ENCODE peak calls at places on chromosomes 4 and X, in five cellular contexts. J is foreskin fibroblast, K is Calu3, W is heart right ventricle, T is WTC11. U is an unnamed sample.

GRCh38 chr4:168784786-168785461 is 225.1 kb downstream of the CBR4 start:
- DNase-seq in J (no peak), K (peak; percentile 71), W (no peak), T (no peak), U (no peak)

GRCh38 chr4:6470502-6471302 is 1.7 kb downstream of the PPP2R2C start:
- DNase-seq in J (peak; percentile 53), K (peak; percentile 49), W (peak; percentile 68), T (peak; percentile 51), U (peak; percentile 63)

GRCh38 chrX:32126997-32127396 is 1055.2 kb upstream of the FTHL17 start:
- DNase-seq in J (no peak), K (no peak), W (no peak), T (no peak), U (no peak)

GRCh38 chrX:107226766-107227165 is 20.4 kb downstream of the DNAAF6 start:
- DNase-seq in J (no peak), K (no peak), W (no peak), T (no peak), U (no peak)

GRCh38 chrX:133892337-133892736 is 93.1 kb downstream of the GPC3 start:
- DNase-seq in J (no peak), K (peak; percentile 10), W (no peak), T (no peak), U (peak; percentile 36)

GRCh38 chrX:17878028-17878670 is 17.1 kb upstream of the RAI2 start:
- DNase-seq in J (peak; percentile 49), K (no peak), W (no peak), T (no peak), U (no peak)

GRCh38 chr4:150986085-150986484 is 29.0 kb downstream of the LRBA start:
- DNase-seq in J (no peak), K (no peak), W (no peak), T (no peak), U (no peak)

GRCh38 chr4:6751611-6752485 is 30.7 kb upstream of the KIAA0232 start:
- DNase-seq in J (no peak), K (no peak), W (no peak), T (no peak), U (no peak)

GRCh38 chr4:140277576-140277975 is 95.9 kb upstream of the SCOC start:
- DNase-seq in J (peak; percentile 67), K (no peak), W (no peak), T (no peak), U (no peak)

GRCh38 chrX:50075630-50076349 is 125.0 kb downstream of the AKAP4 start:
- DNase-seq in J (no peak), K (no peak), W (no peak), T (no peak), U (no peak)

GRCh38 chrX:108614616-108615015 is 121.7 kb downstream of the IRS4 start:
- DNase-seq in J (no peak), K (no peak), W (no peak), T (no peak), U (no peak)

GRCh38 chr4:153541426-153542096 is 75.4 kb downstream of the TMEM131L start:
- DNase-seq in J (peak; percentile 88), K (no peak), W (no peak), T (no peak), U (no peak)

GRCh38 chr4:8343967-8344331 is 74.4 kb downstream of the HTRA3 start:
- DNase-seq in J (no peak), K (no peak), W (no peak), T (no peak), U (no peak)

GRCh38 chr4:8340721-8341680 is 71.4 kb downstream of the HTRA3 start:
- DNase-seq in J (peak; percentile 36), K (no peak), W (peak; percentile 86), T (no peak), U (no peak)

GRCh38 chr4:8343051-8343966 is 73.8 kb downstream of the HTRA3 start:
- DNase-seq in J (peak; percentile 24), K (no peak), W (peak; percentile 61), T (no peak), U (no peak)

GRCh38 chr4:8341691-8342090 is 72.1 kb downstream of the HTRA3 start:
- DNase-seq in J (no peak), K (no peak), W (peak; percentile 70), T (no peak), U (no peak)

GRCh38 chr4:8342651-8343050 is 73.1 kb downstream of the HTRA3 start:
- DNase-seq in J (no peak), K (no peak), W (no peak), T (peak; percentile 73), U (no peak)
- TF ChIP-seq CTCF in J (no peak), K (no peak), W (no peak), T (no peak), U (peak; percentile 25)

GRCh38 chr4:83582289-83582756 is 46.4 kb downstream of the GPAT3 start:
- DNase-seq in J (peak; percentile 51), K (peak; percentile 23), W (peak; percentile 16), T (no peak), U (no peak)
- TF ChIP-seq CTCF in J (no peak), K (no peak), W (no peak), T (no peak), U (no peak)

GRCh38 chr4:14415146-14415545 is 587.1 kb upstream of the CPEB2 start:
- DNase-seq in J (peak; percentile 43), K (no peak), W (no peak), T (no peak), U (peak; percentile 39)
- TF ChIP-seq CTCF in J (no peak), K (no peak), W (no peak), T (no peak), U (no peak)

DNA sequence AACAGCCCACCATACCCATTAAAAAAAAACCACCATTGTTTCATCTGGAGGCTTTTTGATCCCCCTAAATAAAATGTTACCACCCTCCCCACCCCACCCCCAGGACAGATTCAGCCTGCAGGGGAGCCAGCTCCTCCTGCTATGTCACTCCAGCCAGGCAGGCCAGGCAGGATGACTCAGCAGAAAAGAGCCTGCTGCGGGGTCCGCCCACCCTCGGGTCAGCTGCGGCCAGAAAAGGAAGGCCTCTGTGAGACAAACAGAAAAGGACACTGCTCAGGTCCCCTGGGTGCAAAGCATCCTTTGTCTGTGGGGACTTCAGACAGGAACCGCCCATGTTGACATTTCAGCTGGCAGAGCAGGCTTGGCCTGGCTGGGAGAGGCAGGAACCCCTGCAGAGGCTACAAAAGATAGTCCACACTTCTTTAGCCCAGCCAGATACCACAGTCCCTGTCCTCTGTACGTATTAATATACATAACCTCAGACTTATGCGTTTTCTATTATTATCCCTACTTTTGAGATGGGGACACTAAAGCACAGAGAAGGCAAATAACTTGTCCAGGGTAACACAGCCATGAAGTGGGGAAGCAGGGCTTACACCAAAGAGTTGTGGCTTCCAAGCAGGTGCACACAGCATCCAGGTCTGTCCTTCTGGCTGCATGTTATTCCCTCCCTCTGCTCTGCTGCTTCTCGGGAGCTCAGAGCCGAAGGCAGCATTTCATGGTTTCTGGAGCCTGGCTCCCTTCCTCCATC is 147.7 kb downstream of the CPEB2 start:
- DNase-seq in J (peak; percentile 90), K (peak; percentile 50), W (peak; percentile 78), T (peak; percentile 61), U (peak; percentile 60)
- TF ChIP-seq CTCF in J (no peak), K (no peak), W (no peak), T (no peak), U (no peak)

GRCh38 chr4:83959160-83959559 is 423.3 kb downstream of the GPAT3 start:
- DNase-seq in J (no peak), K (no peak), W (no peak), T (no peak), U (no peak)

GRCh38 chr4:83964996-83965541 is 429.2 kb downstream of the GPAT3 start:
- DNase-seq in J (peak; percentile 10), K (no peak), W (no peak), T (no peak), U (no peak)

GRCh38 chr4:83962492-83962891 is 426.6 kb downstream of the GPAT3 start:
- DNase-seq in J (no peak), K (no peak), W (no peak), T (no peak), U (no peak)

DNA sequence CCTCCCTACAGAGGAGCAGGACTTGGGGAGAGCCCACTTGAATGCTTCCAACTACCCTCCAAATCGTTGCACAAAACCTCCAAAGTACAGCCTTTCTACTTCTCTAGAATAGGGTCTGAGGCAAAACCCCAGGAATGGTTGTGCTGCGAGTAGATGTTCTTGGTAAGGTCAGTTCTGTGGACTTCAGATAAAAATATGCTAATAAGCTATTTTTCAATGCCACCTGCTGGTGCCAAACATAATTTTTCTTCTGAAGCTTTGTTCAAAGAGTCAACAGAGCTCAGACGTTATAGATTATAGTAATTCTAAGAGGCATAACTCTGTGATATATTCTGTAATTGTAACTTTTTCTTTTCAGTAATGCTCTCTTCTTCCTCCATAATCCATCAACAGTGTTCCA is 425.7 kb downstream of the GPAT3 start:
- DNase-seq in J (peak; percentile 11), K (peak; percentile 2), W (no peak), T (no peak), U (no peak)
- TF ChIP-seq CTCF in J (peak; percentile 24), K (no peak), W (no peak), T (no peak), U (no peak)

DNA sequence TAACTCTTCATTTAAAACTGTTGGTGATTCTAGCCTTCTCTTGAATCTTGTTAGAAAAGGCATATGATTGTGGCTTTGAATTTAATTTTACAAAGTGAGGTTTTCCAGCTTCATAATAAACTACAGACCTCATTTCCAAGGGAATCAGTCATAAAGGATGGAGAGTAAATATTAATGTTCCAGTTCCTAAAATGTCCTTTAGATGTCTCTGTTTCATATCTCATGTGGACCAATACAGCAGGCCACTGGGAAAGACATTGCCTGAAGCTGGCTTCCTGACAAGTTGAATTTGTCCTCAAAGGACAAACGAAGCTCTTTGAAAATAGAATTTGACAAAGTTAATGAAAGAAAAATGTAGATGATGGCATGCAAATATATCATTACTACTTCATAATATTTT is 125.4 kb downstream of the ZNF330 start:
- DNase-seq in J (peak; percentile 81), K (no peak), W (no peak), T (no peak), U (no peak)
- TF ChIP-seq CTCF in J (peak; percentile 45), K (peak; percentile 22), W (peak; percentile 39), T (no peak), U (peak; percentile 12)

GRCh38 chr4:159014896-159015295 is 88.0 kb upstream of the RAPGEF2 start:
- DNase-seq in J (peak; percentile 33), K (no peak), W (no peak), T (no peak), U (no peak)

GRCh38 chr4:159013692-159014091 is 89.2 kb upstream of the RAPGEF2 start:
- DNase-seq in J (no peak), K (no peak), W (no peak), T (no peak), U (no peak)

GRCh38 chr4:159016527-159017137 is 86.2 kb upstream of the RAPGEF2 start:
- DNase-seq in J (no peak), K (no peak), W (no peak), T (peak; percentile 63), U (peak; percentile 33)

GRCh38 chr4:159017323-159018036 is 85.4 kb upstream of the RAPGEF2 start:
- DNase-seq in J (no peak), K (no peak), W (no peak), T (no peak), U (no peak)

GRCh38 chr4:159015862-159016261 is 87.0 kb upstream of the RAPGEF2 start:
- DNase-seq in J (peak; percentile 44), K (no peak), W (no peak), T (no peak), U (no peak)
- TF ChIP-seq CTCF in J (no peak), K (no peak), W (no peak), T (no peak), U (no peak)

DNA sequence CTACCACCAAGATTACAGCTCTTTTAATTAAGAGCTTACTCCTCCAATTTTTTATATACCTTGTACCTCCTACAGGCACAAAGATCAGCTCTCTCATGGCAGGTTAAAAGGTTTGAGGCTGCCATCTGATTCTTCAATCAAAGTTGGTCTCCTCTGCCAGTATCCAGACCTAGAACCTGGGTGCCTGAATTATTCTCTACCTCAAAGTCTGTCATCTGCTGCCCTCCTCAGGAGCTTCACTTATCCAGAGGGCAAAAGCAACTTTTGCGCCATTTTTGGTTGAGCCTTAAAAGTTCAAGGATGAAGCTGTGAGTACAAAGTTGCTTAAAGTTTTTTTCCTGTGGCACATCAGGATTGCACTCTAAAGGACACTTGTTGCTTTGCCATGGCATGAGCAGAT is 343.7 kb upstream of the PPP1R2C start:
- DNase-seq in J (no peak), K (no peak), W (no peak), T (no peak), U (no peak)
- TF ChIP-seq CTCF in J (no peak), K (no peak), W (no peak), T (no peak), U (no peak)